ENCODE peak calls at places on chromosomes 2 and 18, in seven cellular contexts. One of them, this sample, is unnamed.

GRCh38 chr2:172970660-172971059 is 105.0 kb upstream of the MAP3K20 start:
- DNase-seq in right atrium auricular region: no peak
- DNase-seq in cardiac muscle cell: no peak
- DNase-seq in CD8-positive, alpha-beta T cell: peak; percentile 61
- DNase-seq in T-helper 9 cell: no peak
- DNase-seq in glomerular endothelial cell: no peak
- DNase-seq in neural progenitor cell: no peak
- DNase-seq in this sample: no peak

GRCh38 chr2:64500549-64500948 is 23.6 kb upstream of the AFTPH start:
- DNase-seq in right atrium auricular region: no peak
- DNase-seq in CD8-positive, alpha-beta T cell: no peak
- DNase-seq in glomerular endothelial cell: no peak
- DNase-seq in cardiac muscle cell: no peak
- DNase-seq in neural progenitor cell: no peak
- DNase-seq in T-helper 9 cell: no peak
- DNase-seq in this sample: no peak

GRCh38 chr2:47682231-47682749 is 100.7 kb upstream of the MSH6 start:
- DNase-seq in neural progenitor cell: no peak
- DNase-seq in glomerular endothelial cell: no peak
- DNase-seq in T-helper 9 cell: no peak
- DNase-seq in right atrium auricular region: no peak
- DNase-seq in cardiac muscle cell: no peak
- DNase-seq in CD8-positive, alpha-beta T cell: no peak
- DNase-seq in this sample: no peak

GRCh38 chr2:202030676-202031075 is 3.0 kb upstream of the FZD7 start:
- DNase-seq in right atrium auricular region: no peak
- DNase-seq in T-helper 9 cell: no peak
- DNase-seq in neural progenitor cell: no peak
- DNase-seq in cardiac muscle cell: no peak
- DNase-seq in glomerular endothelial cell: no peak
- DNase-seq in CD8-positive, alpha-beta T cell: no peak
- DNase-seq in this sample: no peak

GRCh38 chr18:23719634-23720201 is 30.5 kb downstream of the LAMA3 start:
- DNase-seq in right atrium auricular region: peak; percentile 63
- DNase-seq in cardiac muscle cell: no peak
- DNase-seq in T-helper 9 cell: no peak
- DNase-seq in CD8-positive, alpha-beta T cell: no peak
- DNase-seq in neural progenitor cell: no peak
- DNase-seq in glomerular endothelial cell: peak; percentile 83
- DNase-seq in this sample: no peak

GRCh38 chr18:33470229-33470628 is 29.7 kb upstream of the CCDC178 start:
- DNase-seq in cardiac muscle cell: no peak
- DNase-seq in right atrium auricular region: no peak
- DNase-seq in T-helper 9 cell: no peak
- DNase-seq in neural progenitor cell: no peak
- DNase-seq in CD8-positive, alpha-beta T cell: no peak
- DNase-seq in glomerular endothelial cell: no peak
- DNase-seq in this sample: no peak

GRCh38 chr2:125581561-125581960 is 1074.4 kb upstream of the GYPC start:
- DNase-seq in CD8-positive, alpha-beta T cell: no peak
- DNase-seq in right atrium auricular region: no peak
- DNase-seq in T-helper 9 cell: no peak
- DNase-seq in neural progenitor cell: peak; percentile 11
- DNase-seq in glomerular endothelial cell: no peak
- DNase-seq in cardiac muscle cell: no peak
- DNase-seq in this sample: no peak

GRCh38 chr18:39455300-39455699 is 1889.7 kb upstream of the CELF4 start:
- DNase-seq in CD8-positive, alpha-beta T cell: no peak
- DNase-seq in T-helper 9 cell: no peak
- DNase-seq in neural progenitor cell: no peak
- DNase-seq in cardiac muscle cell: peak; percentile 15
- DNase-seq in right atrium auricular region: no peak
- DNase-seq in glomerular endothelial cell: no peak
- DNase-seq in this sample: no peak

This sample was measured in D341Med.